ENCODE peak calls at places on chromosomes 11 and 22, in eight cellular contexts. D is aorta; O is adrenal gland; R is neural progenitor cell; B is colonic mucosa; K is CD8-positive, alpha-beta memory T cell; G is iPS DF 6.9; H is mesendoderm. C is an unnamed sample.

GRCh38 chr22:49561976-49562375 is 265.7 kb downstream of the BRD1 start:
- DNase-seq in R (no peak), K (no peak), G (no peak), O (no peak), D (no peak), B (no peak), H (no peak), C (no peak)

GRCh38 chr11:62139526-62140301 is 15.9 kb downstream of the INCENP start:
- DNase-seq in D (peak; percentile 71), B (no peak), O (peak; percentile 9), G (no peak), K (no peak), R (no peak), H (no peak), C (no peak)

GRCh38 chr11:97847730-97848129 is 1173.0 kb upstream of the CNTN5 start:
- DNase-seq in B (no peak), K (no peak), R (no peak), H (no peak), G (no peak), D (no peak), O (no peak), C (no peak)

GRCh38 chr11:94031625-94032024 is 10.5 kb downstream of the HEPHL1 start:
- DNase-seq in O (no peak), R (no peak), B (no peak), D (no peak), H (no peak), G (no peak), K (no peak), C (no peak)

GRCh38 chr11:123585721-123586120 is 68.7 kb downstream of the SCN3B start:
- DNase-seq in O (no peak), R (peak; percentile 15), K (no peak), H (no peak), D (no peak), B (no peak), G (no peak), C (no peak)

GRCh38 chr11:60929774-60930173 is 5.5 kb downstream of the TMEM132A start:
- DNase-seq in B (no peak), H (no peak), O (no peak), R (no peak), G (no peak), K (no peak), D (no peak), C (no peak)

GRCh38 chr22:49882519-49883293 is 29.1 kb downstream of the ZBED4 start:
- DNase-seq in K (no peak), B (no peak), D (no peak), H (no peak), O (no peak), R (no peak), G (no peak), C (no peak)

GRCh38 chr11:2885017-2885675 is 429 bp downstream of the CDKN1C start:
- DNase-seq in O (peak; percentile 61), D (peak; percentile 87), H (peak; percentile 68), R (peak; percentile 88), B (peak; percentile 65), K (no peak), G (no peak), C (peak; percentile 66)

GRCh38 chr11:17445240-17445795 is 31.3 kb downstream of the ABCC8 start:
- DNase-seq in D (no peak), R (no peak), K (no peak), B (no peak), G (no peak), H (no peak), O (no peak), C (no peak)

GRCh38 chr11:129077191-129077590 is 114.9 kb downstream of the ARHGAP32 start:
- DNase-seq in G (no peak), O (no peak), K (no peak), D (no peak), R (no peak), B (no peak), H (peak; percentile 47), C (no peak)

GRCh38 chr11:126546191-126546590 is 190.7 kb downstream of the ST3GAL4 start:
- DNase-seq in K (no peak), D (no peak), O (no peak), B (no peak), H (peak; percentile 44), G (no peak), R (peak; percentile 34), C (no peak)

GRCh38 chr22:38866399-38867123 is 5.5 kb downstream of the CBX6 start:
- DNase-seq in K (no peak), O (no peak), R (peak; percentile 77), B (no peak), D (peak; percentile 80), H (peak; percentile 49), G (no peak), C (no peak)

GRCh38 chr22:29751139-29751538 is 15.7 kb downstream of the ZMAT5 start:
- DNase-seq in R (no peak), H (no peak), B (no peak), D (no peak), O (no peak), K (no peak), G (no peak), C (no peak)

GRCh38 chr11:19027829-19028595 is 32.5 kb downstream of the MRGPRX2 start:
- DNase-seq in R (no peak), K (no peak), H (no peak), D (no peak), B (no peak), G (no peak), O (peak; percentile 36), C (peak; percentile 98)

GRCh38 chr11:103581680-103582265 is 454.7 kb upstream of the DDI1 start:
- DNase-seq in O (no peak), K (no peak), G (no peak), B (no peak), H (peak; percentile 17), R (peak; percentile 3), D (no peak), C (no peak)

GRCh38 chr11:70126494-70126893 is 48.4 kb downstream of the ANO1 start:
- DNase-seq in G (no peak), B (no peak), K (no peak), D (no peak), H (no peak), O (no peak), R (no peak), C (no peak)

GRCh38 chr22:37258810-37259472 is 14.9 kb upstream of the RAC2 start:
- DNase-seq in B (no peak), D (peak; percentile 23), O (no peak), K (no peak), H (peak; percentile 51), G (no peak), R (no peak), C (no peak)

GRCh38 chr22:37262346-37262745 is 18.3 kb upstream of the RAC2 start:
- DNase-seq in B (no peak), K (no peak), R (no peak), H (no peak), D (peak; percentile 5), O (no peak), G (no peak), C (no peak)

GRCh38 chr22:37259540-37260029 is 15.5 kb upstream of the RAC2 start:
- DNase-seq in R (peak; percentile 72), O (no peak), K (no peak), H (peak; percentile 85), G (no peak), B (no peak), D (peak; percentile 54), C (peak; percentile 63)

GRCh38 chr22:37260939-37261338 is 16.9 kb upstream of the RAC2 start:
- DNase-seq in O (peak; percentile 72), H (peak; percentile 69), K (peak; percentile 42), G (no peak), R (peak; percentile 82), D (peak; percentile 76), B (peak; percentile 62), C (peak; percentile 57)

DNA sequence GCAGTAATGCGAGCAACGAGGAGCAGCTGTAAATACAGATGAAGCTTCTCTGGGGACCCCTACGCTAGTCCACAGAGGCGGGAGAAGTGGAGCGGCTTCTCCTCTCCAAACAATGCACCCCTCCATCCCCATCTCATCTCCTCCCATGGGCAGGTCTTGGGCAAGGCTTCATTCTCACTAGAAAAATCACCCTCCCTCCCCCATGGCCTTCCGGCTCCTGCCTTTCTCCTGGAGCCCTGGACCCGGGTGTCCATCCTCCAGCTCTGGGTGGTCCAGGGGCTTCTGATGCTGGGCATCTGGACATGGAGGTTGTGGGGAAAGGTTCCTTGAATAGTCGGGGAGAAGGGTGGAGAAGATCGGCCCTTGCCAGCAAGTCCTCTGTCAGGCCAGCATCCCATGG is 16.3 kb upstream of the RAC2 start:
- DNase-seq in D (peak; percentile 23), R (no peak), K (no peak), B (no peak), H (no peak), G (no peak), O (no peak), C (no peak)
- H3K27me3 ChIP-seq in D (no peaks in the 10 kb centered on the region), R (peaks cover 24% of the 10 kb centered on the region), K (no peaks in the 10 kb centered on the region), B (no peaks in the 10 kb centered on the region), H (no peaks in the 10 kb centered on the region), G (peaks cover 4% of the 10 kb centered on the region), O (peaks cover 6% of the 10 kb centered on the region), C (no peaks in the 10 kb centered on the region)

GRCh38 chr11:113477321-113477720 is 2.1 kb upstream of the DRD2 start:
- DNase-seq in G (no peak), D (no peak), R (peak; percentile 50), O (no peak), H (peak; percentile 44), B (no peak), K (no peak), C (no peak)
- H3K27me3 ChIP-seq in G (peaks cover 8% of the 10 kb centered on the region), D (peaks cover 3% of the 10 kb centered on the region), R (peaks cover 56% of the 10 kb centered on the region), O (peaks cover 37% of the 10 kb centered on the region), H (peaks cover 9% of the 10 kb centered on the region), B (peaks cover 27% of the 10 kb centered on the region), K (peaks cover 6% of the 10 kb centered on the region), C (peaks cover 87% of the 10 kb centered on the region)

DNA sequence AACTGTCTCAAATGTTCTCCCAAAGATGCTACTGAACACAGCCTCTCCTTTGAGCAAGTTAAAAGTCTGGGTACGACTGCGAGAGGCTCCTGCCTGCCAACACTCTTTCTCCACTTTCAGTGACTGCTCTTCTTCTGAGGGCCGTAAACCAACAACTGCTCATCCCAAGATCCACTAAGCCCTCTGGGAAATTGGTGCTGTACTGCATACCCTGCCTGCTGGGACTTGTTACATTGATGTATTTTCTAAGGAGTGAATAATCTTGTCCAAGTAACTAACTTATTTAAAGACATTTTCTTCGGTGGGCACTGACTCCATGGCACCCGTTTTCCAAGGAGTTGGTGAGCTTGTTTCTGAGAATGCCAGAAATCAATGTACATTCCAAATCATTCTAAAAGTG is 87.2 kb downstream of the ZNF280B start:
- DNase-seq in B (no peak), G (no peak), K (no peak), H (no peak), D (no peak), R (no peak), O (no peak), C (no peak)
- H3K27me3 ChIP-seq in B (no peaks in the 10 kb centered on the region), G (peaks cover 52% of the 10 kb centered on the region), K (peaks cover 3% of the 10 kb centered on the region), H (peaks cover 8% of the 10 kb centered on the region), D (no peaks in the 10 kb centered on the region), R (peaks cover 100% of the 10 kb centered on the region), O (no peaks in the 10 kb centered on the region), C (peaks cover 51% of the 10 kb centered on the region)

DNA sequence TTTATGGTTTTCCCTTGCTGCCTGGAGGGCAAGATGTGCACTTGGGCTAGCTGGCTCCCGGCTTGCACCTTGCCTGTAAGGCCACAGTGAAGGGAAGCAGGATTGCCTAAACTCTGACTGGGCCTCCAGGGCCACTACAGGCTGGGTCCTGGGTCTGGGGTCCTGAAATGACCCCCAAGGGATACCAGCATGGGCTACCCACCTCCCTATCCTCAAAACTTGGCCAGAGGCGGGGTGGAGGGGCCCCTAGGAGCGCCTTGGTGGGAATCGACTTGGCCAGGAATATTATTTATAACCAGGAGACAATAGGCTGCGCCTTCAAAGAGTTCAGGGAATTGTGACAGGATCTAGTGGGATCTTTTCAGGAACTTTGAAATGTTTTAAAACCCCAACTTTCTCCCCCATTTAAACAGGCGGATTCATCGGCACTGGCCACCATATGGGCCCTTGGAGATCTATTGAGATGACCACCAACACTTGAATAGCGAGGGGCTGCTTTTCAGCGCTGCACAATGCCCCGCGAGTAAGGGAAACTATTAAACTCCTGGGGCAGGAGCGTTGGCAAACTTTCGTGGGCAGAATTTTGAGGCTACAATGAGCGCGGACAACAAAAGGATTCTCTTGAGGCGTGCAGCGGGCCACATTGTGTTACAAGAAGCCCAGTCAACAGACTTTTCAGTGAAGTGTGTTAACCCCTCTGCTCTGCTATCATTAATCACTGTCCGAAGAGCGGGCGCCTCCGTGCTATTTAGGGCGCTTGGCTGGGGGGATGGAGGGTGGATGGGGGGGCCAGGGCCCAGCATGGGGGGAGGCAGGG is 15.2 kb downstream of the PAX6 start:
- DNase-seq in G (no peak), R (peak; percentile 77), O (no peak), H (no peak), D (peak; percentile 46), K (no peak), B (no peak), C (no peak)
- H3K27me3 ChIP-seq in G (peaks cover 50% of the 10 kb centered on the region), R (peaks cover 22% of the 10 kb centered on the region), O (peaks cover 38% of the 10 kb centered on the region), H (peaks cover 51% of the 10 kb centered on the region), D (peaks cover 1% of the 10 kb centered on the region), K (peaks cover 36% of the 10 kb centered on the region), B (peaks cover 52% of the 10 kb centered on the region), C (no peaks in the 10 kb centered on the region)